ENCODE peak calls at places on chromosomes 4 and X, in ten cellular contexts. O is transverse colon, Z is brain microvascular endothelial cell, M is AG04450, K is dorsolateral prefrontal cortex, R is IMR-90, A is lower lobe of right lung, E is left ventricle myocardium inferior, X is neural progenitor cell, G is heart right ventricle. I is an unnamed sample.

GRCh38 chr4:37797923-37798322 is 28.6 kb upstream of the PGM2 start:
- DNase-seq in R (no peak), X (no peak), E (no peak), G (no peak), M (no peak), A (no peak), O (no peak), Z (no peak), K (no peak), I (no peak)

GRCh38 chrX:13270360-13270759 is 49.5 kb downstream of the ATXN3L start:
- DNase-seq in E (no peak), K (no peak), R (no peak), G (no peak), M (no peak), Z (no peak), O (no peak), A (no peak), X (no peak), I (no peak)

GRCh38 chr4:81773557-81773956 is 301.9 kb upstream of the RASGEF1B start:
- DNase-seq in K (no peak), R (no peak), M (no peak), G (no peak), O (no peak), Z (no peak), E (no peak), X (no peak), A (no peak), I (no peak)

GRCh38 chrX:108122748-108123147 is 31.2 kb downstream of the ATG4A start:
- DNase-seq in K (no peak), E (no peak), O (no peak), R (peak; percentile 17), A (no peak), Z (no peak), M (no peak), G (no peak), X (no peak), I (no peak)

GRCh38 chr4:88196523-88197185 is 38.2 kb upstream of the ABCG2 start:
- DNase-seq in O (no peak), R (no peak), K (no peak), G (no peak), X (no peak), M (no peak), Z (no peak), E (no peak), A (no peak), I (no peak)

GRCh38 chr4:8409271-8410065 is 31.1 kb downstream of the ACOX3 start:
- DNase-seq in A (peak; percentile 69), E (peak; percentile 74), M (no peak), O (peak; percentile 51), K (no peak), Z (no peak), R (no peak), X (no peak), G (peak; percentile 47), I (no peak)

GRCh38 chr4:188661502-188661901 is 522.3 kb downstream of the TRIML1 start:
- DNase-seq in Z (no peak), R (peak; percentile 48), X (no peak), M (no peak), E (no peak), O (no peak), K (no peak), G (no peak), A (no peak), I (no peak)

GRCh38 chrX:2183193-2183725 is 317.5 kb downstream of the DHRSX start:
- DNase-seq in X (peak; percentile 5), M (no peak), R (no peak), Z (peak; percentile 9), O (no peak), A (no peak), G (no peak), K (no peak), E (no peak), I (no peak)

GRCh38 chr4:26303008-26303407 is 17.8 kb upstream of the RBPJ start:
- DNase-seq in A (no peak), Z (no peak), O (no peak), K (no peak), E (no peak), G (no peak), X (no peak), M (no peak), R (no peak), I (no peak)
- H3K27ac ChIP-seq in A (no peak overlapping the region), Z (no peak overlapping the region), O (no peak overlapping the region), K (no peak overlapping the region), E (no peak overlapping the region), G (no peak overlapping the region), X (no peak overlapping the region), M (no peak overlapping the region), R (no peak overlapping the region), I (no peak overlapping the region)

GRCh38 chrX:136211766-136212556 is 39.2 kb downstream of the MAP7D3 start:
- DNase-seq in A (no peak), M (no peak), O (no peak), Z (no peak), X (no peak), R (no peak), E (no peak), G (no peak), K (no peak), I (no peak)
- H3K27ac ChIP-seq in A (no peak overlapping the region), M (no peak overlapping the region), O (peak overlapping the region; percentile 77), Z (no peak overlapping the region), X (no peak overlapping the region), R (no peak overlapping the region), E (peak overlapping the region; percentile 87), G (peak overlapping the region; percentile 35), K (no peak overlapping the region), I (no peak overlapping the region)

DNA sequence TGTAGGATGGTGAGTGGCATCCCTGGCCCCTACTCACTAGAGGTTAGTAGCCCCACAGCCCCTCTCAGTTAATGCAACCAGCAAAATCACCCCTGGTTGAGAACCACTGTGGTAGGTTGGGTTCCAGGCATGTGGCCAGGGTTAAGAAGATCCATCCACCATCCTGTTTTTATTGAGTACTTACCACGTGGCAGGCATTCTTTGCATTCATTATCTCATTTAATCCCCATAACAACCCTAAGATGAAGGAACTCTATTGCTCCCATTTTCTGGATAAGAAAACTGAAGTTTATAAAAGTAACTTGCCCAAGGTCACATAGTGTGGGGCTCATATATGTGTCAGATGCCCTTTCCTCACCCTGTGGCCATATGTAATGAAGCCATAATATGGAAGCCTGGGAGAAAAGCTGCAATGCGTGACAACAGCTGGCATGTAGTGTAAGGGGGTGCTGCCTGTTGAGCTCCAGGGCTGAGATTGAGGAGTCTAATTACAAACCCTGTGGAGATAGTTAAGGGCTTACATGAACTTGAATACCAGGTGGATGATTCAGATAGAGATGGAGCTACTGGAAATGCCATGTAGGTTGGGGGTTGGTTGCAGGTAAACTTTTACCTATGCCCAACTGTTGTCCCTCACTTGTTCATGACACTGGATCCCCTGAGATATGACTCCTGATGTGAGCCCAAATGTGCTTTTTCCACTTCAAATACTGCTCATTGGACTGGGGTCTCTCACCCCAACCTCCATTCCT is 100.2 kb upstream of the PGRMC2 start:
- DNase-seq in M (no peak), O (no peak), A (no peak), Z (peak; percentile 14), E (no peak), X (no peak), R (peak; percentile 43), K (no peak), G (no peak), I (no peak)
- H3K27ac ChIP-seq in M (peak overlapping the region; percentile 81), O (peak overlapping the region; percentile 76), A (peak overlapping the region; percentile 69), Z (peak overlapping the region; percentile 86), E (peak overlapping the region; percentile 92), X (no peak overlapping the region), R (peak overlapping the region; percentile 91), K (peak overlapping the region; percentile 49), G (peak overlapping the region; percentile 71), I (peak overlapping the region; percentile 80)

GRCh38 chr4:10656988-10657387 is 27.6 kb downstream of the CLNK start:
- DNase-seq in Z (peak; percentile 45), R (peak; percentile 43), K (no peak), E (no peak), X (no peak), O (no peak), A (no peak), M (no peak), G (no peak), I (no peak)
- H3K27ac ChIP-seq in Z (peak overlapping the region; percentile 65), R (no peak overlapping the region), K (no peak overlapping the region), E (no peak overlapping the region), X (no peak overlapping the region), O (no peak overlapping the region), A (no peak overlapping the region), M (no peak overlapping the region), G (no peak overlapping the region), I (no peak overlapping the region)

I was measured in vagina.